ENCODE peak calls at places on chromosome 6, in nine cellular contexts. V, P, M, W, C, A, F, Y and D are unnamed samples.

GRCh38 chr6:29965873-29966601 is 23.7 kb downstream of the HLA-A start:
- DNase-seq in V (peak), P (peak), M (peak), W (peak), C (peak), A (peak), F (peak), Y (peak), D (peak)

GRCh38 chr6:6591778-6592388 is 3.4 kb downstream of the LY86 start:
- DNase-seq in V (no peak), P (no peak), M (no peak), W (no peak), C (no peak), A (no peak), F (no peak), Y (no peak), D (peak)

GRCh38 chr6:2376429-2377355 is 131.3 kb upstream of the GMDS start:
- DNase-seq in V (peak), P (no peak), M (no peak), W (peak), C (no peak), A (no peak), F (no peak), Y (peak), D (peak)

GRCh38 chr6:150334790-150335783 is 33.7 kb upstream of the IYD start:
- DNase-seq in V (peak), P (peak), M (peak), W (peak), C (no peak), A (peak), F (no peak), Y (peak), D (peak)

GRCh38 chr6:56708810-56709597 is 66.3 kb upstream of the DST start:
- DNase-seq in V (peak), P (peak), M (peak), W (peak), C (no peak), A (peak), F (no peak), Y (peak), D (peak)

GRCh38 chr6:11207199-11207968 is 25.1 kb downstream of the NEDD9 start:
- DNase-seq in V (peak), P (peak), M (no peak), W (peak), C (no peak), A (no peak), F (no peak), Y (peak), D (peak)

GRCh38 chr6:152378154-152378553 is 259.0 kb downstream of the SYNE1 start:
- DNase-seq in V (peak), P (peak), M (no peak), W (peak), C (no peak), A (no peak), F (no peak), Y (no peak), D (no peak)

GRCh38 chr6:30884521-30885480 is 482 bp downstream of the DDR1 start:
- DNase-seq in V (no peak), P (peak), M (peak), W (peak), C (peak), A (no peak), F (no peak), Y (peak), D (peak)

GRCh38 chr6:43504756-43505593 is 5.2 kb downstream of the LRRC73 start:
- DNase-seq in V (no peak), P (no peak), M (no peak), W (no peak), C (no peak), A (no peak), F (no peak), Y (no peak), D (no peak)

GRCh38 chr6:34517461-34517868 is 38.7 kb downstream of the SPDEF start:
- DNase-seq in V (no peak), P (no peak), M (no peak), W (no peak), C (no peak), A (no peak), F (no peak), Y (no peak), D (no peak)

GRCh38 chr6:138608896-138609295 is 109.6 kb upstream of the NHSL1 start:
- DNase-seq in V (no peak), P (no peak), M (no peak), W (no peak), C (no peak), A (no peak), F (no peak), Y (no peak), D (no peak)

GRCh38 chr6:108156180-108156937 is 9.5 kb upstream of the NR2E1 start:
- DNase-seq in V (no peak), P (no peak), M (peak), W (peak), C (no peak), A (no peak), F (no peak), Y (no peak), D (no peak)